ENCODE peak calls at places on chromosomes 12 and 14, in five cellular contexts. One of them, this sample, is unnamed.

GRCh38 chr12:42201061-42201460 is 37.0 kb downstream of the YAF2 start:
- DNase-seq in IMR-90: peak; percentile 42
- DNase-seq in A549: no peak
- DNase-seq in ovary: no peak
- DNase-seq in mammary epithelial cell: no peak
- DNase-seq in this sample: no peak

GRCh38 chr12:64890873-64891468 is 66.5 kb downstream of the TBC1D30 start:
- DNase-seq in IMR-90: peak; percentile 70
- DNase-seq in A549: peak; percentile 62
- DNase-seq in ovary: no peak
- DNase-seq in mammary epithelial cell: peak; percentile 33
- DNase-seq in this sample: no peak

GRCh38 chr12:64385468-64385867 is 5.1 kb downstream of the C12orf56 start:
- DNase-seq in IMR-90: peak; percentile 31
- DNase-seq in A549: no peak
- DNase-seq in ovary: no peak
- DNase-seq in mammary epithelial cell: peak; percentile 82
- DNase-seq in this sample: no peak

GRCh38 chr12:108816652-108817335 is 40.6 kb downstream of the SSH1 start:
- DNase-seq in IMR-90: no peak
- DNase-seq in A549: no peak
- DNase-seq in ovary: no peak
- DNase-seq in mammary epithelial cell: no peak
- DNase-seq in this sample: peak; percentile 59

GRCh38 chr12:27277846-27278260 is 33.8 kb downstream of the STK38L start:
- DNase-seq in IMR-90: peak; percentile 97
- DNase-seq in A549: peak; percentile 62
- DNase-seq in ovary: peak; percentile 39
- DNase-seq in mammary epithelial cell: peak; percentile 66
- DNase-seq in this sample: no peak

GRCh38 chr14:101947577-101947903 is 16.8 kb upstream of the DYNC1H1 start:
- DNase-seq in IMR-90: no peak
- DNase-seq in A549: no peak
- DNase-seq in ovary: no peak
- DNase-seq in mammary epithelial cell: no peak
- DNase-seq in this sample: no peak

GRCh38 chr14:97688626-97689336 is 891.6 kb downstream of the VRK1 start:
- DNase-seq in IMR-90: no peak
- DNase-seq in A549: no peak
- DNase-seq in ovary: no peak
- DNase-seq in mammary epithelial cell: no peak
- DNase-seq in this sample: no peak

GRCh38 chr14:74583689-74584434 is 28.2 kb downstream of the LTBP2 start:
- DNase-seq in IMR-90: peak; percentile 92
- DNase-seq in A549: peak; percentile 81
- DNase-seq in ovary: no peak
- DNase-seq in mammary epithelial cell: peak; percentile 92
- DNase-seq in this sample: no peak

GRCh38 chr14:54787263-54787662 is 115.4 kb downstream of the GCH1 start:
- DNase-seq in IMR-90: no peak
- DNase-seq in A549: no peak
- DNase-seq in ovary: no peak
- DNase-seq in mammary epithelial cell: no peak
- DNase-seq in this sample: peak; percentile 76

GRCh38 chr12:24853588-24853987 is 95.3 kb downstream of the BCAT1 start:
- DNase-seq in IMR-90: peak; percentile 87
- DNase-seq in A549: no peak
- DNase-seq in ovary: no peak
- DNase-seq in mammary epithelial cell: peak; percentile 69
- DNase-seq in this sample: no peak

GRCh38 chr12:47071241-47071852 is 8.1 kb upstream of the PCED1B start:
- DNase-seq in IMR-90: no peak
- DNase-seq in A549: peak; percentile 72
- DNase-seq in ovary: no peak
- DNase-seq in mammary epithelial cell: no peak
- DNase-seq in this sample: no peak

GRCh38 chr14:97709552-97709951 is 912.4 kb downstream of the VRK1 start:
- DNase-seq in IMR-90: no peak
- DNase-seq in A549: no peak
- DNase-seq in ovary: no peak
- DNase-seq in mammary epithelial cell: no peak
- DNase-seq in this sample: no peak

GRCh38 chr12:123367511-123367910 is 2.9 kb upstream of the SBNO1 start:
- DNase-seq in IMR-90: no peak
- DNase-seq in A549: peak; percentile 36
- DNase-seq in ovary: no peak
- DNase-seq in mammary epithelial cell: no peak
- DNase-seq in this sample: no peak

GRCh38 chr12:117836999-117837736 is 131.6 kb downstream of the KSR2 start:
- DNase-seq in IMR-90: peak; percentile 60
- DNase-seq in A549: peak; percentile 84
- DNase-seq in ovary: peak; percentile 74
- DNase-seq in mammary epithelial cell: peak; percentile 39
- DNase-seq in this sample: peak; percentile 67

GRCh38 chr12:32611986-32612385 is 67.1 kb upstream of the DNM1L start:
- DNase-seq in IMR-90: no peak
- DNase-seq in A549: no peak
- DNase-seq in ovary: no peak
- DNase-seq in mammary epithelial cell: no peak
- DNase-seq in this sample: peak; percentile 20

GRCh38 chr12:123269395-123269892 is 2.2 kb downstream of the CDK2AP1 start:
- DNase-seq in IMR-90: peak; percentile 61
- DNase-seq in A549: no peak
- DNase-seq in ovary: peak; percentile 49
- DNase-seq in mammary epithelial cell: peak; percentile 61
- DNase-seq in this sample: peak; percentile 93

GRCh38 chr14:85056228-85056627 is 473.7 kb upstream of the FLRT2 start:
- DNase-seq in IMR-90: no peak
- DNase-seq in A549: no peak
- DNase-seq in ovary: no peak
- DNase-seq in mammary epithelial cell: no peak
- DNase-seq in this sample: no peak

GRCh38 chr12:104064842-104065441 is 611 bp downstream of the HCFC2 start:
- DNase-seq in IMR-90: no peak
- DNase-seq in A549: peak; percentile 19
- DNase-seq in ovary: no peak
- DNase-seq in mammary epithelial cell: peak; percentile 21
- DNase-seq in this sample: peak; percentile 72

GRCh38 chr12:12214201-12214600 is 52.6 kb downstream of the LRP6 start:
- DNase-seq in IMR-90: no peak
- DNase-seq in A549: no peak
- DNase-seq in ovary: no peak
- DNase-seq in mammary epithelial cell: no peak
- DNase-seq in this sample: no peak

GRCh38 chr14:32076278-32077080 is 625 bp upstream of the ARHGAP5 start:
- DNase-seq in IMR-90: peak; percentile 95
- DNase-seq in A549: peak; percentile 97
- DNase-seq in ovary: peak; percentile 97
- DNase-seq in mammary epithelial cell: peak; percentile 98
- DNase-seq in this sample: peak; percentile 99

GRCh38 chr12:68131867-68132414 is 27.6 kb downstream of the IFNG start:
- DNase-seq in IMR-90: no peak
- DNase-seq in A549: no peak
- DNase-seq in ovary: no peak
- DNase-seq in mammary epithelial cell: peak; percentile 71
- DNase-seq in this sample: no peak

GRCh38 chr12:21129906-21130305 is 1.1 kb upstream of the SLCO1B1 start:
- DNase-seq in IMR-90: no peak
- DNase-seq in A549: no peak
- DNase-seq in ovary: no peak
- DNase-seq in mammary epithelial cell: no peak
- DNase-seq in this sample: no peak

DNA sequence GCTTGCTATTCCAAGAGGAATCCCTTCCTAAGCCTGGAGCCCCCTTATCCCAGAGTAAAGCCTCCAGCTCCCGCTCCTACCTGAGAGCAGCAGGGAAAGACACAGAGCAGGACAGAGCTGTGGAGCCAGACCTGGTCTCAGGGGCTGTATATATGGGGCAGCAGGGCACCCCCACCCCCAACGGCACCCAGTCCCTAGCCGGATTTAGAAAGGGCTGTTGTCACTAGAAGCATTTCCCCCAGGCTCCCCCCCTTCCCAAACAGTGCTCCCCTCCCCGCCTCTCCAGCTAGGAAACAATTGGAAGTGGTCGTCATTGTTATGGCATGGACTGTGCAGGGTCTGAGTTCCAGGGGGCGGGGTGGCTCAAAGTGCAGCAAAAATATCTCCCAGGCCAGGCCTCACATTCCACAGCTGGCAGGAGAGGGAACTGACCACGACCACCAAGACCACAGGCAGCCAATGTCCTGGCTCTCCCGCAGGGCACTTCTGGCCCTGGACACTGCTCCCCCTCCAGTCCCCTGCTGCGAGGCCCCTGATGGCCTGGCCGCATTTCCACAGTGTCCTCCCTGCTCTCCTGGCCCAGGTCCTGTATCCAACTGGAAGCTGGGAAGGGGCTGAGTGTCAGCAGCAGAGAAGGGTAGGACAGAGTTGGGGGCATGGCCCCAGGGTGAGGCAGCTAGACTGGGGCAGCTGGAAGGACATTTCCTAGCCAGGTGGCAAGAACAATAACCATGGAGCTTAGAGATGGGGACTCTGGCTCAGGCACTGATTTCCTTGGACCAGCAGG is at the start of gene MYH7:
- DNase-seq in IMR-90: no peak
- DNase-seq in A549: no peak
- DNase-seq in ovary: no peak
- DNase-seq in mammary epithelial cell: no peak
- DNase-seq in this sample: no peak
- H3K27ac ChIP-seq in IMR-90: no peak within 1 kb of the TSS
- H3K27ac ChIP-seq in A549: no peak within 1 kb of the TSS
- H3K27ac ChIP-seq in ovary: no peak within 1 kb of the TSS
- H3K27ac ChIP-seq in mammary epithelial cell: no peak within 1 kb of the TSS
- H3K27ac ChIP-seq in this sample: peak within 1 kb of the TSS; percentile 94

GRCh38 chr12:119667577-119668314 is at the start of gene PRKAB1:
- DNase-seq in IMR-90: peak; percentile 96
- DNase-seq in A549: peak; percentile 99
- DNase-seq in ovary: peak; percentile 94
- DNase-seq in mammary epithelial cell: peak; percentile 98
- DNase-seq in this sample: peak; percentile 97

GRCh38 chr12:119668315-119668651 is 350 bp downstream of the PRKAB1 start:
- DNase-seq in IMR-90: peak; percentile 8
- DNase-seq in A549: no peak
- DNase-seq in ovary: no peak
- DNase-seq in mammary epithelial cell: no peak
- DNase-seq in this sample: no peak

GRCh38 chr12:119665164-119665929 is 2.6 kb upstream of the PRKAB1 start:
- DNase-seq in IMR-90: no peak
- DNase-seq in A549: no peak
- DNase-seq in ovary: no peak
- DNase-seq in mammary epithelial cell: no peak
- DNase-seq in this sample: no peak

GRCh38 chr12:119666226-119666808 is 1.6 kb upstream of the PRKAB1 start:
- DNase-seq in IMR-90: no peak
- DNase-seq in A549: no peak
- DNase-seq in ovary: no peak
- DNase-seq in mammary epithelial cell: no peak
- DNase-seq in this sample: no peak

GRCh38 chr12:119666900-119667576 is 895 bp upstream of the PRKAB1 start:
- DNase-seq in IMR-90: no peak
- DNase-seq in A549: no peak
- DNase-seq in ovary: no peak
- DNase-seq in mammary epithelial cell: no peak
- DNase-seq in this sample: no peak
- H3K4me3 ChIP-seq in IMR-90: peak overlapping the region; percentile 44
- H3K4me3 ChIP-seq in A549: peak overlapping the region; percentile 93
- H3K4me3 ChIP-seq in ovary: peak overlapping the region; percentile 94
- H3K4me3 ChIP-seq in mammary epithelial cell: peak overlapping the region; percentile 30
- H3K4me3 ChIP-seq in this sample: peak overlapping the region; percentile 78

GRCh38 chr12:124684496-124684895 is 117.1 kb upstream of the NCOR2 start:
- DNase-seq in IMR-90: peak; percentile 11
- DNase-seq in A549: no peak
- DNase-seq in ovary: no peak
- DNase-seq in mammary epithelial cell: no peak
- DNase-seq in this sample: no peak

GRCh38 chr12:124683330-124683662 is 115.9 kb upstream of the NCOR2 start:
- DNase-seq in IMR-90: peak; percentile 18
- DNase-seq in A549: peak; percentile 87
- DNase-seq in ovary: no peak
- DNase-seq in mammary epithelial cell: peak; percentile 59
- DNase-seq in this sample: no peak

GRCh38 chr12:124684971-124685688 is 117.7 kb upstream of the NCOR2 start:
- DNase-seq in IMR-90: peak; percentile 69
- DNase-seq in A549: no peak
- DNase-seq in ovary: peak; percentile 69
- DNase-seq in mammary epithelial cell: peak; percentile 67
- DNase-seq in this sample: no peak

GRCh38 chr12:124682425-124683329 is 115.3 kb upstream of the NCOR2 start:
- DNase-seq in IMR-90: no peak
- DNase-seq in A549: no peak
- DNase-seq in ovary: no peak
- DNase-seq in mammary epithelial cell: no peak
- DNase-seq in this sample: no peak

GRCh38 chr12:124683725-124684124 is 116.3 kb upstream of the NCOR2 start:
- DNase-seq in IMR-90: no peak
- DNase-seq in A549: no peak
- DNase-seq in ovary: no peak
- DNase-seq in mammary epithelial cell: no peak
- DNase-seq in this sample: no peak
- H3K4me1 ChIP-seq in IMR-90: peaks cover 40% of the 10 kb centered on the region
- H3K4me1 ChIP-seq in A549: peaks cover 75% of the 10 kb centered on the region
- H3K4me1 ChIP-seq in ovary: peaks cover 19% of the 10 kb centered on the region
- H3K4me1 ChIP-seq in mammary epithelial cell: peaks cover 53% of the 10 kb centered on the region
- H3K4me1 ChIP-seq in this sample: peaks cover 26% of the 10 kb centered on the region

GRCh38 chr12:76216585-76217472 is 131.4 kb downstream of the BBS10 start:
- DNase-seq in IMR-90: no peak
- DNase-seq in A549: no peak
- DNase-seq in ovary: no peak
- DNase-seq in mammary epithelial cell: no peak
- DNase-seq in this sample: no peak

GRCh38 chr12:76219806-76220205 is 128.4 kb downstream of the BBS10 start:
- DNase-seq in IMR-90: no peak
- DNase-seq in A549: no peak
- DNase-seq in ovary: no peak
- DNase-seq in mammary epithelial cell: no peak
- DNase-seq in this sample: no peak

GRCh38 chr12:76226397-76226796 is 121.8 kb downstream of the BBS10 start:
- DNase-seq in IMR-90: peak; percentile 84
- DNase-seq in A549: no peak
- DNase-seq in ovary: no peak
- DNase-seq in mammary epithelial cell: no peak
- DNase-seq in this sample: no peak

GRCh38 chr12:76223869-76224268 is 124.3 kb downstream of the BBS10 start:
- DNase-seq in IMR-90: no peak
- DNase-seq in A549: no peak
- DNase-seq in ovary: no peak
- DNase-seq in mammary epithelial cell: no peak
- DNase-seq in this sample: no peak

GRCh38 chr12:76220980-76221379 is 127.2 kb downstream of the BBS10 start:
- DNase-seq in IMR-90: no peak
- DNase-seq in A549: no peak
- DNase-seq in ovary: no peak
- DNase-seq in mammary epithelial cell: no peak
- DNase-seq in this sample: no peak
- H3K27ac ChIP-seq in IMR-90: no peak overlapping the region
- H3K27ac ChIP-seq in A549: no peak overlapping the region
- H3K27ac ChIP-seq in ovary: no peak overlapping the region
- H3K27ac ChIP-seq in mammary epithelial cell: no peak overlapping the region
- H3K27ac ChIP-seq in this sample: no peak overlapping the region